ENCODE peak calls at places on chromosomes 3 and 15, in ten cellular contexts. P is hepatocyte, R is A549, E is lower lobe of right lung, S is PC-3, T is GM23248, A is K562, Q is psoas muscle, V is AG04450, I is left ventricle myocardium inferior. Z is an unnamed sample.

GRCh38 chr3:26350853-26351252 is 271.7 kb upstream of the LRRC3B start:
- DNase-seq in E (no peak), S (no peak), Q (no peak), A (no peak), T (no peak), P (no peak), V (no peak), I (no peak), R (no peak), Z (no peak)

GRCh38 chr15:57432141-57432701 is 55.9 kb downstream of the CGNL1 start:
- DNase-seq in E (no peak), V (no peak), T (peak; percentile 22), S (no peak), P (no peak), I (no peak), R (no peak), A (no peak), Q (no peak), Z (no peak)

GRCh38 chr3:8784676-8785435 is 15.4 kb upstream of the OXTR start:
- DNase-seq in P (no peak), T (no peak), Q (no peak), R (no peak), I (no peak), S (no peak), V (no peak), E (no peak), A (no peak), Z (no peak)

GRCh38 chr3:123037015-123037375 is 9.4 kb upstream of the SEMA5B start:
- DNase-seq in S (no peak), R (no peak), I (no peak), V (no peak), E (no peak), P (no peak), T (no peak), A (no peak), Q (no peak), Z (no peak)

GRCh38 chr3:49295489-49296058 is 18.5 kb upstream of the C3orf62 start:
- DNase-seq in T (peak; percentile 68), Q (no peak), V (peak; percentile 10), P (no peak), A (peak; percentile 26), E (peak; percentile 49), R (peak; percentile 51), I (no peak), S (peak; percentile 65), Z (no peak)

GRCh38 chr15:81921163-81921562 is 124.7 kb downstream of the MEX3B start:
- DNase-seq in I (no peak), A (no peak), V (no peak), S (no peak), Q (no peak), T (no peak), E (no peak), P (no peak), R (no peak), Z (no peak)

GRCh38 chr3:174440350-174440716 is 418.8 kb upstream of the NAALADL2 start:
- DNase-seq in V (no peak), A (no peak), E (peak; percentile 43), Q (peak; percentile 16), R (no peak), T (peak; percentile 83), P (peak; percentile 32), I (no peak), S (peak; percentile 49), Z (no peak)

GRCh38 chr3:10816019-10816862 is at the start of gene SLC6A11:
- DNase-seq in S (peak; percentile 72), R (no peak), E (no peak), A (no peak), V (no peak), P (peak; percentile 52), Q (no peak), I (no peak), T (peak; percentile 11), Z (no peak)

GRCh38 chr3:190424478-190425439 is 24.9 kb downstream of the TMEM207 start:
- DNase-seq in E (peak; percentile 71), P (peak; percentile 80), S (peak; percentile 78), R (peak; percentile 78), Q (peak; percentile 25), A (peak; percentile 16), V (peak; percentile 37), T (peak; percentile 77), I (peak; percentile 24), Z (peak; percentile 40)

GRCh38 chr3:47542614-47543173 is 29.2 kb upstream of the ELP6 start:
- DNase-seq in T (peak; percentile 70), Q (peak; percentile 41), P (no peak), I (no peak), R (no peak), V (no peak), S (no peak), A (peak; percentile 16), E (no peak), Z (no peak)

GRCh38 chr15:57183614-57184344 is 192.5 kb upstream of the CGNL1 start:
- DNase-seq in P (no peak), V (no peak), T (no peak), A (no peak), Q (no peak), S (no peak), E (no peak), R (peak; percentile 27), I (no peak), Z (no peak)

DNA sequence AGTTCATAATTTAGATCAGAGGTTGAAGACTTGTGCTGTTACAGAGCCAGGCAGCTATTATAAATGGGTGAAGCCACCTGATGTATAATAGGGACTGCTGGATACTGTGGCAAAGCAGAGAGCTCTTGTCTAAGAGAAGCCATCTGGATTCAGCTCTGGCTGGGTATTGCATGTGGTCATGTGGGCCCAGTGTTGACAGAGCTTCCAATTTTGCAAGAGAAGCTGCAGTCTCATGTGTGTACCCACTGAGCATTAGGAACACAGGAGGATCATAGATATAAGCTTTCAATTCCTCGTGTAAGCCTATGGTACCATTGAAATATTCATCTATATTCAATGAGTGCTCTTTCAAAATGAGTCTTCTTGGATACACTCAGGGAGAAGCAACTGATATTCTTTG is 303.9 kb upstream of the SLCO3A1 start:
- DNase-seq in Q (no peak), P (no peak), R (no peak), V (no peak), A (no peak), E (no peak), S (no peak), T (no peak), I (no peak), Z (no peak)
- H3K9me3 ChIP-seq in Q (no peaks in the 10 kb centered on the region), P (no peaks in the 10 kb centered on the region), R (no peaks in the 10 kb centered on the region), V (no peaks in the 10 kb centered on the region), A (no peaks in the 10 kb centered on the region), E (no peaks in the 10 kb centered on the region), S (no peaks in the 10 kb centered on the region), T (no peaks in the 10 kb centered on the region), I (no peaks in the 10 kb centered on the region), Z (no peaks in the 10 kb centered on the region)

GRCh38 chr15:65529754-65530317 is 427 bp upstream of the HACD3 start:
- DNase-seq in E (no peak), I (no peak), S (no peak), A (no peak), Q (no peak), T (peak; percentile 27), V (no peak), P (no peak), R (no peak), Z (no peak)

GRCh38 chr15:65533057-65533752 is 2.9 kb downstream of the HACD3 start:
- DNase-seq in S (no peak), P (peak; percentile 36), T (peak; percentile 19), Q (no peak), A (no peak), V (no peak), I (no peak), E (no peak), R (no peak), Z (no peak)

GRCh38 chr15:65528461-65529060 is 1.7 kb upstream of the HACD3 start:
- DNase-seq in R (no peak), S (no peak), P (no peak), V (no peak), E (no peak), T (no peak), Q (no peak), I (no peak), A (no peak), Z (no peak)

GRCh38 chr15:65532738-65533051 is 2.4 kb downstream of the HACD3 start:
- DNase-seq in R (peak; percentile 43), Q (no peak), I (no peak), S (peak; percentile 69), V (peak; percentile 42), P (peak; percentile 68), T (peak; percentile 69), E (no peak), A (peak; percentile 25), Z (no peak)

DNA sequence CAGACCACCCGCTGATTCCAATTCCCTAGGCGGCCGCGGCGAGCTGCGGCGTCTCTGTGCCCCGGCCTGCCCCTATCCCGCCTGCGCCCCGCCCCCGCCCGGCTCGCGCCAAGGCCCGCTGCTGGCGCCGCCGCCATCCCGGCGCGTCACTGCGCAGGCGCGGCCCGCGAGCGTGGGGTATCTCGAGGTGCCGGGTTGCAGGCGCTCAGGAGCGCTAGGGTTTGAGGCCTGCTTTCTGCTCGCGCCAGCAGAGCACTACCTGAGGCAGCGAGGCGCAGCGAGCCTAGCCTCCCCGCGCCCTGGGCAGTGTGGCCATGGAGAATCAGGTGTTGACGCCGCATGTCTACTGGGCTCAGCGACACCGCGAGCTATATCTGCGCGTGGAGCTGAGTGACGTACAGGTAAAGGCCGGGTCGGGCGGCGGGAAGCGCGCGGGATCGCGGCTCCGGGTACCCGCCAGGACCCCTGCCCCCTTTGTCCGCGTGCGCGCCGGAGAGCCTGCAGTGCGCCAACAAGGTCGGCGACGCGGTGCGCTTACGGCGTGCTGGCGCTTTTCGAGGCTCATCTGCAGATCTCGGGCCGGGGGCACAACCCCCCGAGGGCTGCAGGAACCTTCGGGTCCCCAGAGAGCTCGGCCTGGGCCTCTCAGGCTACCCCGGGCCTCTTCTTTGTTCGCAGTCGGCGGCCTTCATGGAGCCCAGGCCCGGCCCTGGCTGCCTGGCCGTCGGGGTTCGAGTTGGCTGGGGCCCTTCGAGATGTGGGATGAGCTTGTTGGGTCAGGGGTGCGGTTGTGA is at the start of gene HACD3:
- DNase-seq in E (peak; percentile 91), P (peak; percentile 94), R (peak; percentile 90), S (peak; percentile 77), T (peak; percentile 86), V (no peak), I (peak; percentile 88), A (peak; percentile 98), Q (peak; percentile 91), Z (peak; percentile 86)
- H3K27ac ChIP-seq in E (peak within 1 kb of the TSS; percentile 78), P (peak within 1 kb of the TSS; percentile 95), R (peak within 1 kb of the TSS; percentile 91), S (peak within 1 kb of the TSS; percentile 39), T (peak within 1 kb of the TSS; percentile 16), V (peak within 1 kb of the TSS; percentile 52), I (peak within 1 kb of the TSS; percentile 81), A (peak within 1 kb of the TSS; percentile 96), Q (peak within 1 kb of the TSS; percentile 85), Z (peak within 1 kb of the TSS; percentile 53)

GRCh38 chr3:113268306-113268705 is 56.9 kb downstream of the BOC start:
- DNase-seq in R (no peak), T (no peak), A (no peak), V (no peak), E (no peak), I (no peak), P (no peak), Q (no peak), S (no peak), Z (no peak)
- H3K4me3 ChIP-seq in R (no peak overlapping the region), T (no peak overlapping the region), A (no peak overlapping the region), V (no peak overlapping the region), E (no peak overlapping the region), I (no peak overlapping the region), P (no peak overlapping the region), Q (no peak overlapping the region), S (no peak overlapping the region), Z (no peak overlapping the region)

DNA sequence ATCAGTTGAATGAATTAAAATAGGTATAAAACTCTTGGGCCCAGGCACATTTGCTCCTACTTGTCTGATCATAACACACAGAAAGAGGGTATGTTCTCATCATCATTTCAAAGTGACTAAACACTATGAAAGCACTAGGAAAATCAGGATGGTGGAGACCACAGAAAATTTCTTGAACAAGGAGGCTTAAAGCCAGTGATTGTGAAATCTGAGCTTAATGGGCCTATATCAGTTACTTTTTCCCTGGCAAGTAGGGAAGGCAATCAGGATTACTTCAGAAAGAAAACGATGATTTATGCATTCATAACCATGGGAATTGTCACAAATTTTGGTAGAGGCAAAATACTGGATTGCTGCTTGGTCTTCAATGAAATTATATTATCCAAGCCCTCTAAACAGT is 434.4 kb upstream of the CNTN4 start:
- DNase-seq in R (no peak), A (no peak), V (no peak), E (no peak), Q (no peak), I (no peak), T (no peak), S (no peak), P (no peak), Z (no peak)
- H3K9me3 ChIP-seq in R (no peaks in the 10 kb centered on the region), A (no peaks in the 10 kb centered on the region), V (peaks cover 3% of the 10 kb centered on the region), E (no peaks in the 10 kb centered on the region), Q (no peaks in the 10 kb centered on the region), I (no peaks in the 10 kb centered on the region), T (no peaks in the 10 kb centered on the region), S (peaks cover 12% of the 10 kb centered on the region), P (no peaks in the 10 kb centered on the region), Z (peaks cover 2% of the 10 kb centered on the region)

Z was measured in RWPE2.